ENCODE peak calls at places on chromosome 17, in five cellular contexts. S is activated CD8-positive, alpha-beta T cell treated with anti-CD3 and anti-CD28 coated beads for 36 hours; C is NB4; K is thoracic aorta; N is left lung. I is an unnamed sample.

GRCh38 chr17:76688165-76688622 is 22.6 kb downstream of the MXRA7 start:
- DNase-seq in N (no peak), K (no peak), C (no peak), S (no peak), I (no peak)

GRCh38 chr17:80007939-80008338 is 27.7 kb downstream of the TBC1D16 start:
- DNase-seq in C (no peak), N (no peak), K (no peak), S (no peak), I (no peak)

GRCh38 chr17:205817-206216 is 24.4 kb upstream of the DOC2B start:
- DNase-seq in S (no peak), C (no peak), K (no peak), N (no peak), I (no peak)

GRCh38 chr17:66923881-66924280 is 40.6 kb upstream of the CACNG4 start:
- DNase-seq in C (no peak), N (no peak), K (no peak), S (no peak), I (no peak)

GRCh38 chr17:52995127-52995526 is 827.6 kb upstream of the KIF2B start:
- DNase-seq in K (no peak), C (no peak), N (no peak), S (no peak), I (no peak)

GRCh38 chr17:50356892-50357510 is 11.1 kb downstream of the XYLT2 start:
- DNase-seq in C (no peak), N (no peak), S (no peak), K (no peak), I (no peak)

GRCh38 chr17:30554839-30555751 is 77.9 kb downstream of the GOSR1 start:
- DNase-seq in S (peak; percentile 15), K (no peak), C (peak; percentile 68), N (no peak), I (no peak)

GRCh38 chr17:4560837-4561241 is 462 bp upstream of the GGT6 start:
- DNase-seq in C (no peak), K (no peak), N (no peak), S (no peak), I (no peak)

GRCh38 chr17:31413871-31414589 is 22.6 kb downstream of the RAB11FIP4 start:
- DNase-seq in C (peak; percentile 52), N (no peak), K (no peak), S (no peak), I (no peak)

GRCh38 chr17:17785407-17785806 is 51.4 kb downstream of the SREBF1 start:
- DNase-seq in K (no peak), N (no peak), C (peak; percentile 25), S (no peak), I (no peak)

GRCh38 chr17:1462164-1463112 is 6.4 kb upstream of the CRK start:
- DNase-seq in K (no peak), C (no peak), N (no peak), S (peak; percentile 34), I (no peak)

GRCh38 chr17:6420173-6420641 is 14.7 kb downstream of the AIPL1 start:
- DNase-seq in K (no peak), C (peak; percentile 39), N (no peak), S (peak; percentile 34), I (no peak)

GRCh38 chr17:60383379-60383778 is 8.6 kb downstream of the USP32 start:
- DNase-seq in K (no peak), N (no peak), C (no peak), S (no peak), I (no peak)

GRCh38 chr17:6502871-6503509 is 53.4 kb downstream of the PITPNM3 start:
- DNase-seq in N (no peak), C (no peak), S (no peak), K (no peak), I (no peak)

GRCh38 chr17:9974460-9975381 is 69.7 kb upstream of the RCVRN start:
- DNase-seq in K (no peak), S (no peak), N (no peak), C (peak; percentile 15), I (no peak)

DNA sequence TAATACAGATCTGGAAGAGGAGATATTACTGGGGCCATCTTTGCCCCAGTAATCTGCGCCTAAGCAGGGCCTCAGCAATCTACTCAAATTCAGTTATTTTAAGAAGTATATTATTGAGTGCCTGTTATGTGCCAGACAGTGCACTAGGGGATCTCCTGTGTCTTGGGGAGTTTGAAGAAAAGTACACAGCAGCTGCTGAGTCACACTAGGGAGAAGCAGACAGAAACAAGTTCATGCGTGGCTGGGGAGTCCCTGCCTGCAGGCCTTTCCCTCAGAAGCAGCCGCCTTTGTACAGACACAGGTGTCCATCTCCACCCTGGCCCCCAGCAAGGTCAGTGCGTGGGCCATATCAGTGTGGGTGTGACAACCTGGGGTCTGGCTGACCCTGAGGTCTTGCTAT is 229.8 kb upstream of the SDK2 start:
- DNase-seq in S (peak; percentile 26), N (no peak), K (no peak), C (peak; percentile 12), I (no peak)
- TF ChIP-seq CTCF in S (no peak), N (no peak), K (no peak), C (no peak), I (no peak)

DNA sequence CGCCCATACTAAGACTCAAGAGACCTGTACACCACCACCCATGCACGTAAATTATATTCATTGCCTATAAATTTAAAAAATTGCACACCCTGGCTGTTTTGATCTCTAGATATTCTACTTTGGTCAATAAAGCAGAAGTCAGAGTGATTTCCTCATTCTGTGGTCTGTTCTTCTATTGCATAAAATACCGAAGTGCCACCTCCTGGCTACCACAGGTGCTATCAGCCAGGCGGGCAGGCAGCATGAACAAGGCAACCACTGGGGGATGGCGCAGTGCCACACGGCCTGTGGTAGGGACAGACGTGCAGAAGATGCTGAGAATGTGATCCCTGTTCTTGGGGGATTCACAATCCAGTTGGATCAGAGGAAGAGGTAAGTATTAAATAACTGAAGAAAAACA is 122.3 kb downstream of the CDK5R1 start:
- DNase-seq in S (peak; percentile 88), K (no peak), C (peak; percentile 82), N (peak; percentile 41), I (no peak)
- TF ChIP-seq CTCF in S (peak; percentile 73), K (no peak), C (peak; percentile 48), N (peak; percentile 29), I (no peak)

GRCh38 chr17:73358668-73359067 is 46.9 kb upstream of the CDC42EP4 start:
- DNase-seq in C (no peak), K (no peak), S (no peak), N (no peak), I (no peak)

GRCh38 chr17:73354423-73355284 is 42.9 kb upstream of the CDC42EP4 start:
- DNase-seq in K (no peak), S (no peak), N (no peak), C (no peak), I (no peak)

GRCh38 chr17:73357318-73357717 is 45.5 kb upstream of the CDC42EP4 start:
- DNase-seq in C (no peak), N (no peak), K (no peak), S (no peak), I (no peak)

GRCh38 chr17:73357981-73358380 is 46.2 kb upstream of the CDC42EP4 start:
- DNase-seq in S (no peak), K (no peak), N (no peak), C (no peak), I (no peak)

GRCh38 chr17:73356561-73357170 is 44.9 kb upstream of the CDC42EP4 start:
- DNase-seq in S (no peak), C (no peak), K (no peak), N (no peak), I (no peak)
- TF ChIP-seq CTCF in S (no peak), C (no peak), K (no peak), N (no peak), I (no peak)

DNA sequence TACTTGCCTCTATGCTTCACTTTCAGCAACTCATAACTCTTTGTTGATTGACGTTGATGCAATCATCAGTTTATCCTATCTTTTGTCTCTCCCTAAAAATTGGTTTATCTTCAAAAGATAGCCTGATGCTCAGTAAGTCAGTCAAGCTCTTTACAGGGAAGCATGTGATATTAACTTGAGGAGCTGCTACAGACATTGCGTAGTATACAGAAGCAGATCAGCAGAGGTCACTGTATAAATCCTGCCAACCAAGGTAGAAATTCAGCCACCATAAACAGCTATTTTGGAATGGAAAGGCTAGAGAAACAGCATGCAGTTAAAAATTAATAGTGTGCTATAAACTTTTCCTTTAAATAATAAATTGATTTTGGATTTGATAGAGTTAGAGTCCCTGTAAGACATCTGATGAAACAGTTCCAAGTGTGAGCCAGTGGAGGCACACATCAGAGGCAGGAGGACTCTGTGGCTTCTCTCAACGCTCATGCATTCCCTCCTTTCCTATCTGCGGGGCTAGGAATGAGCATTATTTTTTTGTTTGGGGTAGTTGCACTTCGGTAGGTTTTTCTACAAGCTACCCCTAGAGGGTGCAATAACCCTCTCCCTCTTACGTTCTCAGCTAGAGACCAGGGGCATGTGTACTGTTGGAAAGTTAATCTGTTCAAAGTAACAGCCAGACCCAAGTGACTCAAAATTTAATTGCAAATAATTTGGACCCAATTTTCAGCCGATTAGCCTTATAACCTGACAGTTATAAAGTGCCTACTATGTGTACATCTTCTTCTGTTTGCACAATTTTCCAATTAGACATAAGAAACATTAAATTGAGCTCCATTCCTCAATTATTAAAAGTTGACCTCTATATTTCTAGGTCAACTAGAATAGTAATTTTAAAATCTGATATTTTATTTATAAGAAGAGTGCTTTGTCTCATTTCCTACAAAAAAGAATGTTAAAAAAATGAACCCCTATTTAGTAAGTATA is 647.7 kb upstream of the SOX9 start:
- DNase-seq in K (no peak), C (peak; percentile 57), N (no peak), S (no peak), I (peak; percentile 37)
- TF ChIP-seq CTCF in K (no peak), C (peak; percentile 57), N (peak; percentile 33), S (peak; percentile 39), I (peak; percentile 75)

GRCh38 chr17:81510524-81510797 is 2.1 kb downstream of the ACTG1 start:
- DNase-seq in N (no peak), S (no peak), C (no peak), K (no peak), I (no peak)

GRCh38 chr17:81509687-81510523 is 2.7 kb downstream of the ACTG1 start:
- DNase-seq in C (peak; percentile 69), N (no peak), S (no peak), K (no peak), I (no peak)

GRCh38 chr17:81510798-81511549 is 1.6 kb downstream of the ACTG1 start:
- DNase-seq in C (no peak), N (peak; percentile 50), K (no peak), S (peak; percentile 68), I (no peak)

GRCh38 chr17:81509048-81509686 is 3.4 kb downstream of the ACTG1 start:
- DNase-seq in N (no peak), C (no peak), K (no peak), S (no peak), I (no peak)

GRCh38 chr17:81508639-81509047 is 4.0 kb downstream of the ACTG1 start:
- DNase-seq in S (no peak), C (no peak), N (no peak), K (no peak), I (no peak)
- TF ChIP-seq CTCF in S (no peak), C (no peak), N (no peak), K (no peak), I (no peak)

DNA sequence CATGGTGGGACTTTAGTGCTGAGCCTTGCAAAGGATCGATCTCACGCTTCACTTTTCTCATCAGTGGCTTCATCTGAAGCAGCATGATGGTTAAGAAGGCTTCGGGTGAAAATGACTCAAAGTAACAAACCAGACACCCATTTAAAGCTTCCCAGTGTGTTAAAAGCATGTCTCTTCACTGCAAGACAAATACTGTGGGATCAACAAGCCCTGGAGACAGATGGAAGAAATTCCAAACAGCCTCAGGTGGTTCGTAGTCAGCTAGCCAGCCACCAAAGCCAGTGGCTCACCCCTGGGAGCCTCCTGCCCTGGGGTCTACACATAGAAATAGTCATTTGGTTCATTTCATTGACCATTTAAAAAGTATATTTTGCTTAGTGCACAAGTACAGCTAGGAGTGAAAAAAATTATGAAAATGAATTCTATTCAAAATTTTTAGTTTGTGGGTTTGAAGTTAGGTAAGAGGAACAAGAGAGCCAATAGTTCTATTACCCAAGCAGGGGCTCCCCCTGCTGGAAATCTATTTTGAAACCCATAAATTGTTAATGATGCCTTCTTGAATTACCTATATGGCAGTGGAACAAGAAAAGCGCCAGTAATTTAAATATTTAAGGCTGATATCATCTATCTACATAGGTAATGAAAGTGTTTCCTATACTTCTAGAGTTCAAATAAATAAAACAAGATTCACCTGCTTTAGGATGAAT is 51.6 kb downstream of the PMP22 start:
- DNase-seq in S (peak; percentile 7), K (no peak), N (no peak), C (peak; percentile 66), I (peak; percentile 24)
- TF ChIP-seq CTCF in S (no peak), K (no peak), N (no peak), C (peak; percentile 53), I (peak; percentile 56)

I was measured in AG09319.